ENCODE peak calls at places on chromosome 6, in ten cellular contexts. A is heart left ventricle, N is ovary, K is suprapubic skin, E is esophagus muscularis mucosa, Y is IMR-90, L is A549, S is upper lobe of left lung, W is sigmoid colon, R is gastrocnemius medialis. C is an unnamed sample.

GRCh38 chr6:153032255-153032882 is 29.9 kb upstream of the MTRF1L start:
- DNase-seq in A (no peak), N (no peak), K (no peak), E (no peak), Y (peak; percentile 81), L (peak; percentile 46), S (no peak), W (no peak), R (no peak), C (no peak)

GRCh38 chr6:119467478-119468081 is 118.0 kb upstream of the MAN1A1 start:
- DNase-seq in A (no peak), N (no peak), K (no peak), E (no peak), Y (peak; percentile 58), L (no peak), S (no peak), W (no peak), R (no peak), C (no peak)

GRCh38 chr6:1334725-1335124 is 22.8 kb downstream of the FOXQ1 start:
- DNase-seq in A (no peak), N (no peak), K (no peak), E (peak; percentile 57), Y (no peak), L (no peak), S (no peak), W (no peak), R (no peak), C (no peak)

GRCh38 chr6:6751615-6752014 is 163.1 kb downstream of the LY86 start:
- DNase-seq in A (no peak), N (no peak), K (no peak), E (no peak), Y (no peak), L (no peak), S (peak; percentile 71), W (peak; percentile 79), R (peak; percentile 44), C (no peak)

GRCh38 chr6:129817332-129817731 is 43.8 kb downstream of the TMEM244 start:
- DNase-seq in A (no peak), N (no peak), K (no peak), E (no peak), Y (no peak), L (no peak), S (no peak), W (no peak), R (no peak), C (no peak)

GRCh38 chr6:39310542-39310941 is 3.7 kb downstream of the KCNK17 start:
- DNase-seq in A (no peak), N (no peak), K (no peak), E (no peak), Y (no peak), L (no peak), S (no peak), W (no peak), R (no peak), C (no peak)

GRCh38 chr6:40798069-40798770 is 211.1 kb upstream of the LRFN2 start:
- DNase-seq in A (no peak), N (no peak), K (no peak), E (no peak), Y (no peak), L (no peak), S (no peak), W (no peak), R (no peak), C (no peak)

GRCh38 chr6:168192195-168192900 is 113.3 kb upstream of the FRMD1 start:
- DNase-seq in A (no peak), N (no peak), K (no peak), E (no peak), Y (no peak), L (no peak), S (no peak), W (peak; percentile 27), R (no peak), C (no peak)

GRCh38 chr6:105993769-105994521 is 92.2 kb upstream of the PRDM1 start:
- DNase-seq in A (peak; percentile 50), N (peak; percentile 33), K (no peak), E (no peak), Y (peak; percentile 45), L (no peak), S (no peak), W (no peak), R (peak; percentile 31), C (no peak)

GRCh38 chr6:155100087-155100486 is 105.0 kb downstream of the TIAM2 start:
- DNase-seq in A (peak; percentile 57), N (no peak), K (no peak), E (no peak), Y (peak; percentile 39), L (no peak), S (no peak), W (peak; percentile 75), R (peak; percentile 67), C (no peak)

GRCh38 chr6:144131248-144131709 is 19.0 kb upstream of the STX11 start:
- DNase-seq in A (no peak), N (no peak), K (no peak), E (no peak), Y (peak; percentile 82), L (peak; percentile 5), S (no peak), W (no peak), R (no peak), C (no peak)

GRCh38 chr6:63268574-63268973 is 51.2 kb downstream of the LGSN start:
- DNase-seq in A (no peak), N (no peak), K (no peak), E (no peak), Y (no peak), L (no peak), S (no peak), W (no peak), R (no peak), C (no peak)

GRCh38 chr6:12291083-12291784 is 1.1 kb downstream of the EDN1 start:
- DNase-seq in A (no peak), N (no peak), K (no peak), E (no peak), Y (no peak), L (peak; percentile 29), S (no peak), W (no peak), R (no peak), C (no peak)

GRCh38 chr6:12290490-12290820 is 294 bp downstream of the EDN1 start:
- DNase-seq in A (no peak), N (no peak), K (no peak), E (no peak), Y (no peak), L (no peak), S (no peak), W (no peak), R (no peak), C (no peak)

GRCh38 chr6:12293234-12293930 is 3.2 kb downstream of the EDN1 start:
- DNase-seq in A (no peak), N (no peak), K (no peak), E (no peak), Y (no peak), L (no peak), S (no peak), W (no peak), R (no peak), C (no peak)

GRCh38 chr6:12289655-12290489 is at the start of gene EDN1:
- DNase-seq in A (peak; percentile 74), N (peak; percentile 53), K (peak; percentile 84), E (no peak), Y (peak; percentile 84), L (peak; percentile 93), S (peak; percentile 89), W (peak; percentile 85), R (peak; percentile 26), C (no peak)

DNA sequence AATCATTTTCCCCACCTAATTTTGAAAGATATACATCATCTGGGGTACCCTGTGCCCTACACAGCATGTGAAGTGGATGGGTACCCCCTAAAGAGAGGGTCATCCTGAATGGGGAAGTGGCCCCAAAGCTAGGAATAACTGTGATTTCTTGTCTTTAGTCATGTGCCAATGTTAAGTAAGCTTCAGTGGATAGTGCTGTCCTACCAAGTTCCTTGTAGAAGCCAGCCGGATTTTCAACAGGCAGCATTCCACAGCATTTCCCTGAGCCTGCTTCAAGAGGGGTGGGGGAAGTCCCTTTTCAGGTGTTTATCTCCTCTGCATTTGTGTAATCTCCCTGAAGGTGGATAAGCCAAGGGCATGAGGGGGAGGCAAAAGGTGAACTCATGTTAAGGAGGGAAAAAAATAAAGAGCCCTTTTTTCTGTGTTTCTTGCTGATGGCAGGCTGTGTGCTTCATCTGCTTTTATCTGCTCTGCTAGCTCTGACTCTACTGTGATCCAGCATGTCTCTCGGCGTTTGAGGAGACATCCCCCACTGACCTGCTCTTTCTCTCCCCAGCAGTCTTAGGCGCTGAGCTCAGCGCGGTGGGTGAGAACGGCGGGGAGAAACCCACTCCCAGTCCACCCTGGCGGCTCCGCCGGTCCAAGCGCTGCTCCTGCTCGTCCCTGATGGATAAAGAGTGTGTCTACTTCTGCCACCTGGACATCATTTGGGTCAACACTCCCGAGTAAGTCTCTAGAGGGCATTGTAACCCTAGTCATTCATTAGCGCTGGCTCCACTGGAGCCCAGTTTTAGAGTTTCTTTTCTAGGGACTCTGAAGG is 1.8 kb downstream of the EDN1 start:
- DNase-seq in A (no peak), N (no peak), K (no peak), E (no peak), Y (peak; percentile 33), L (peak; percentile 64), S (peak; percentile 61), W (no peak), R (no peak), C (no peak)
- TF ChIP-seq POLR2A in A (no peak), N (no peak), K (no peak), E (no peak), Y (no peak), L (peak; percentile 27), S (no peak), W (no peak), R (no peak), C (no peak)

DNA sequence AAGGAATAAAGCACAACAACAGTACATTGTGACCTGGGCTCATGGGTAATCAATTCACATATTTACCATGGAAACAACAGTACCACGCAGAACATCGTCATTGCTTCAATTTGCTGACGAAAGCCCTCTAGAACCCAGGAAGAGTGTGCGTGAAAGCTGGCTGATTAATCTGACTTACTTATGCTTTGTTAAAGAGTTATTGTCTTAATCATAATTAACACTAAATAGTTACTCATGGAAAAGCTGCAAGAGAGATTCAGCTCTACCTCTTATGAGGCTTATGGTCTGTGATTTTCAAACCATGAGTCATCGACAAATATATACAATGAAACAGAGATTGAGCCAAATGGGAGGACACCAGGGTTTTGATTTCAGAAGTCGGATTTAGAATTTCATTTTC is 644.3 kb upstream of the AGPAT4 start:
- DNase-seq in A (no peak), N (no peak), K (no peak), E (no peak), Y (peak; percentile 38), L (peak; percentile 21), S (no peak), W (no peak), R (no peak), C (no peak)
- H3K27ac ChIP-seq in A (no peak overlapping the region), N (no peak overlapping the region), K (no peak overlapping the region), E (no peak overlapping the region), Y (no peak overlapping the region), L (peak overlapping the region; percentile 55), S (no peak overlapping the region), W (no peak overlapping the region), R (no peak overlapping the region), C (no peak overlapping the region)

GRCh38 chr6:85402922-85403321 is 47.0 kb upstream of the NT5E start:
- DNase-seq in A (no peak), N (no peak), K (no peak), E (no peak), Y (no peak), L (no peak), S (no peak), W (no peak), R (no peak), C (no peak)
- H3K4me3 ChIP-seq in A (no peak overlapping the region), N (no peak overlapping the region), K (no peak overlapping the region), E (no peak overlapping the region), Y (no peak overlapping the region), L (no peak overlapping the region), S (no peak overlapping the region), W (no peak overlapping the region), R (no peak overlapping the region), C (no peak overlapping the region)

GRCh38 chr6:30564114-30564513 is 7.0 kb downstream of the PRR3 start:
- DNase-seq in A (no peak), N (no peak), K (no peak), E (no peak), Y (no peak), L (no peak), S (no peak), W (no peak), R (no peak), C (no peak)
- TF ChIP-seq POLR2A in A (no peak), N (no peak), K (no peak), E (no peak), Y (no peak), L (no peak), S (no peak), W (no peak), R (no peak), C (no peak)

C was measured in vagina.